ENCODE peak calls at places on chromosomes 3 and 15, in five cellular contexts. One of them, this sample, is unnamed.

GRCh38 chr3:185822221-185822956 is 2.5 kb downstream of the IGF2BP2 start:
- DNase-seq in EH: peak
- DNase-seq in kidney: no peak
- DNase-seq in IMR-90: peak
- DNase-seq in stomach: no peak
- DNase-seq in this sample: no peak

GRCh38 chr3:40782086-40782721 is 257.4 kb downstream of the ZNF621 start:
- DNase-seq in IMR-90: no peak
- DNase-seq in stomach: no peak
- DNase-seq in kidney: no peak
- DNase-seq in EH: no peak
- DNase-seq in this sample: no peak

GRCh38 chr3:171791695-171792082 is 18.6 kb downstream of the PLD1 start:
- DNase-seq in IMR-90: peak
- DNase-seq in kidney: no peak
- DNase-seq in EH: peak
- DNase-seq in stomach: no peak
- DNase-seq in this sample: no peak

GRCh38 chr15:34791701-34792100 is 3.6 kb downstream of the ACTC1 start:
- DNase-seq in stomach: no peak
- DNase-seq in kidney: no peak
- DNase-seq in EH: peak
- DNase-seq in IMR-90: peak
- DNase-seq in this sample: no peak

GRCh38 chr3:32817561-32818430 is at the start of gene TRIM71:
- DNase-seq in kidney: no peak
- DNase-seq in IMR-90: no peak
- DNase-seq in EH: no peak
- DNase-seq in stomach: no peak
- DNase-seq in this sample: no peak

GRCh38 chr15:34984884-34985630 is 3.0 kb downstream of the ZNF770 start:
- DNase-seq in IMR-90: peak
- DNase-seq in stomach: no peak
- DNase-seq in EH: peak
- DNase-seq in kidney: no peak
- DNase-seq in this sample: no peak

GRCh38 chr15:39819449-39820016 is 36.9 kb upstream of the FSIP1 start:
- DNase-seq in stomach: no peak
- DNase-seq in EH: no peak
- DNase-seq in kidney: no peak
- DNase-seq in IMR-90: no peak
- DNase-seq in this sample: no peak

GRCh38 chr15:101810905-101811304 is 1.1 kb upstream of the OR4F15 start:
- DNase-seq in stomach: no peak
- DNase-seq in EH: no peak
- DNase-seq in kidney: no peak
- DNase-seq in IMR-90: no peak
- DNase-seq in this sample: no peak

GRCh38 chr3:169879013-169879412 is 9.3 kb upstream of the LRRC31 start:
- DNase-seq in IMR-90: no peak
- DNase-seq in stomach: no peak
- DNase-seq in kidney: no peak
- DNase-seq in EH: no peak
- DNase-seq in this sample: no peak

GRCh38 chr3:157134620-157135191 is 25.2 kb downstream of the CCNL1 start:
- DNase-seq in kidney: no peak
- DNase-seq in IMR-90: no peak
- DNase-seq in stomach: peak
- DNase-seq in EH: no peak
- DNase-seq in this sample: no peak

GRCh38 chr3:49470714-49471420 is 800 bp downstream of the DAG1 start:
- DNase-seq in IMR-90: no peak
- DNase-seq in stomach: no peak
- DNase-seq in EH: no peak
- DNase-seq in kidney: no peak
- DNase-seq in this sample: no peak

GRCh38 chr3:127486337-127486944 is 104.1 kb downstream of the TPRA1 start:
- DNase-seq in kidney: no peak
- DNase-seq in IMR-90: no peak
- DNase-seq in stomach: peak
- DNase-seq in EH: no peak
- DNase-seq in this sample: no peak

GRCh38 chr15:33309602-33310276 is 1.0 kb upstream of the RYR3 start:
- DNase-seq in kidney: peak
- DNase-seq in stomach: no peak
- DNase-seq in EH: peak
- DNase-seq in IMR-90: no peak
- DNase-seq in this sample: peak

GRCh38 chr3:40505599-40506462 is at the start of gene ZNF620:
- DNase-seq in kidney: peak
- DNase-seq in stomach: peak
- DNase-seq in IMR-90: peak
- DNase-seq in EH: peak
- DNase-seq in this sample: peak

GRCh38 chr15:79978694-79979519 is 7.9 kb upstream of the BCL2A1 start:
- DNase-seq in stomach: no peak
- DNase-seq in IMR-90: peak
- DNase-seq in kidney: no peak
- DNase-seq in EH: peak
- DNase-seq in this sample: no peak

GRCh38 chr15:31402511-31403056 is 75.9 kb downstream of the KLF13 start:
- DNase-seq in stomach: no peak
- DNase-seq in kidney: peak
- DNase-seq in EH: no peak
- DNase-seq in IMR-90: peak
- DNase-seq in this sample: no peak

GRCh38 chr15:40894689-40895308 is 549 bp downstream of the VPS18 start:
- DNase-seq in EH: peak
- DNase-seq in IMR-90: peak
- DNase-seq in stomach: peak
- DNase-seq in kidney: peak
- DNase-seq in this sample: peak

GRCh38 chr3:73409405-73409804 is 215.3 kb downstream of the PDZRN3 start:
- DNase-seq in IMR-90: peak
- DNase-seq in kidney: no peak
- DNase-seq in stomach: no peak
- DNase-seq in EH: peak
- DNase-seq in this sample: no peak

GRCh38 chr15:74531144-74531811 is 9.7 kb upstream of the ARID3B start:
- DNase-seq in EH: peak
- DNase-seq in kidney: no peak
- DNase-seq in stomach: no peak
- DNase-seq in IMR-90: peak
- DNase-seq in this sample: no peak

GRCh38 chr3:194686414-194686815 is 732 bp downstream of the FAM43A start:
- DNase-seq in stomach: no peak
- DNase-seq in kidney: no peak
- DNase-seq in EH: no peak
- DNase-seq in IMR-90: no peak
- DNase-seq in this sample: no peak

GRCh38 chr15:38860253-38860652 is 295.6 kb upstream of the RASGRP1 start:
- DNase-seq in EH: no peak
- DNase-seq in kidney: no peak
- DNase-seq in stomach: no peak
- DNase-seq in IMR-90: no peak
- DNase-seq in this sample: no peak

GRCh38 chr3:59040902-59041301 is 8.9 kb downstream of the CFAP20DC start:
- DNase-seq in stomach: no peak
- DNase-seq in EH: peak
- DNase-seq in kidney: no peak
- DNase-seq in IMR-90: peak
- DNase-seq in this sample: no peak

GRCh38 chr15:67746450-67746849 is 78.9 kb upstream of the SKOR1 start:
- DNase-seq in IMR-90: no peak
- DNase-seq in EH: no peak
- DNase-seq in stomach: no peak
- DNase-seq in kidney: no peak
- DNase-seq in this sample: peak

GRCh38 chr3:12473503-12473902 is 10.8 kb upstream of the TSEN2 start:
- DNase-seq in stomach: no peak
- DNase-seq in EH: peak
- DNase-seq in IMR-90: no peak
- DNase-seq in kidney: no peak
- DNase-seq in this sample: no peak

GRCh38 chr3:132445812-132446211 is 28.5 kb downstream of the DNAJC13 start:
- DNase-seq in EH: peak
- DNase-seq in IMR-90: peak
- DNase-seq in stomach: no peak
- DNase-seq in kidney: no peak
- DNase-seq in this sample: no peak

GRCh38 chr3:157921767-157922166 is 184.5 kb downstream of the SHOX2 start:
- DNase-seq in IMR-90: no peak
- DNase-seq in EH: no peak
- DNase-seq in kidney: no peak
- DNase-seq in stomach: no peak
- DNase-seq in this sample: no peak

GRCh38 chr3:15521573-15521965 is at the start of gene COLQ:
- DNase-seq in kidney: no peak
- DNase-seq in EH: peak
- DNase-seq in stomach: no peak
- DNase-seq in IMR-90: no peak
- DNase-seq in this sample: no peak

GRCh38 chr15:64883997-64884511 is 27.6 kb upstream of the ANKDD1A start:
- DNase-seq in kidney: peak
- DNase-seq in stomach: peak
- DNase-seq in IMR-90: peak
- DNase-seq in EH: peak
- DNase-seq in this sample: peak

GRCh38 chr3:124384527-124384926 is 345.7 kb upstream of the UMPS start:
- DNase-seq in EH: no peak
- DNase-seq in IMR-90: no peak
- DNase-seq in stomach: no peak
- DNase-seq in kidney: no peak
- DNase-seq in this sample: no peak

This sample was measured in colonic mucosa.